ENCODE peak calls at places on chromosomes 4 and X, in seven cellular contexts. B is HT-29, I is HCT116, A is T-helper 2 cell, H is small intestine, L is stromal cell of bone marrow, F is activated T-cell treated with anti-CD3 and anti-CD28 coated beads for 4 hours. Q is an unnamed sample.

GRCh38 chrX:2652106-2652505 is 39.0 kb upstream of the CD99 start:
- DNase-seq in B (no peak), I (no peak), A (no peak), H (no peak), L (no peak), F (no peak), Q (no peak)

GRCh38 chrX:82081027-82081426 is 879.1 kb downstream of the SH3BGRL start:
- DNase-seq in B (peak), I (no peak), A (no peak), H (no peak), L (no peak), F (no peak), Q (no peak)

GRCh38 chr4:86791126-86791525 is 58.1 kb downstream of the SLC10A6 start:
- DNase-seq in B (no peak), I (no peak), A (no peak), H (no peak), L (no peak), F (no peak), Q (no peak)

GRCh38 chr4:108592674-108592986 is 27.7 kb upstream of the RPL34 start:
- DNase-seq in B (no peak), I (no peak), A (no peak), H (no peak), L (no peak), F (no peak), Q (no peak)

GRCh38 chr4:98377626-98378025 is 116.4 kb downstream of the RAP1GDS1 start:
- DNase-seq in B (no peak), I (no peak), A (no peak), H (no peak), L (peak), F (no peak), Q (peak)

GRCh38 chrX:129779747-129780146 is at the start of gene SASH3:
- DNase-seq in B (no peak), I (no peak), A (peak), H (peak), L (no peak), F (no peak), Q (no peak)

GRCh38 chr4:41785665-41786064 is 37.1 kb upstream of the PHOX2B start:
- DNase-seq in B (no peak), I (no peak), A (no peak), H (no peak), L (no peak), F (no peak), Q (no peak)

GRCh38 chr4:70586841-70587240 is 5.2 kb upstream of the AMBN start:
- DNase-seq in B (no peak), I (no peak), A (no peak), H (no peak), L (no peak), F (no peak), Q (no peak)

GRCh38 chrX:94600077-94600476 is 926.1 kb downstream of the FAM133A start:
- DNase-seq in B (no peak), I (no peak), A (no peak), H (no peak), L (no peak), F (no peak), Q (no peak)

GRCh38 chr4:16909245-16909644 is 10.8 kb upstream of the LDB2 start:
- DNase-seq in B (no peak), I (no peak), A (no peak), H (no peak), L (no peak), F (no peak), Q (no peak)

GRCh38 chr4:72568959-72569718 is at the start of gene ADAMTS3:
- DNase-seq in B (no peak), I (no peak), A (no peak), H (no peak), L (no peak), F (no peak), Q (peak)

GRCh38 chr4:188127157-188127874 is 11.9 kb upstream of the TRIML1 start:
- DNase-seq in B (no peak), I (peak), A (no peak), H (no peak), L (peak), F (no peak), Q (peak)

GRCh38 chr4:119841361-119841760 is 212.8 kb upstream of the PDE5A start:
- DNase-seq in B (peak), I (no peak), A (no peak), H (peak), L (no peak), F (no peak), Q (no peak)

GRCh38 chr4:139014391-139015268 is 951 bp upstream of the NOCT start:
- DNase-seq in B (peak), I (peak), A (no peak), H (peak), L (peak), F (no peak), Q (peak)

GRCh38 chrX:17192111-17192510 is 182.9 kb upstream of the NHS start:
- DNase-seq in B (no peak), I (no peak), A (no peak), H (no peak), L (no peak), F (no peak), Q (no peak)

GRCh38 chr4:176547005-176547404 is 227.2 kb downstream of the SPCS3 start:
- DNase-seq in B (no peak), I (no peak), A (no peak), H (no peak), L (no peak), F (no peak), Q (peak)

GRCh38 chr4:125316391-125316780 is 1.6 kb downstream of the FAT4 start:
- DNase-seq in B (no peak), I (no peak), A (no peak), H (no peak), L (no peak), F (no peak), Q (no peak)

GRCh38 chr4:3174371-3175338 is 74.3 kb upstream of the MSANTD1 start:
- DNase-seq in B (no peak), I (no peak), A (no peak), H (no peak), L (no peak), F (no peak), Q (no peak)

GRCh38 chrX:4043951-4044350 is 330.5 kb upstream of the PRKX start:
- DNase-seq in B (no peak), I (no peak), A (no peak), H (no peak), L (no peak), F (no peak), Q (no peak)

GRCh38 chr4:162016991-162017390 is 146.8 kb downstream of the FSTL5 start:
- DNase-seq in B (no peak), I (no peak), A (no peak), H (no peak), L (no peak), F (no peak), Q (no peak)

GRCh38 chr4:82746705-82747567 is 51.7 kb downstream of the SCD5 start:
- DNase-seq in B (no peak), I (no peak), A (no peak), H (no peak), L (no peak), F (no peak), Q (no peak)

GRCh38 chr4:169116270-169116901 is 106.3 kb upstream of the CBR4 start:
- DNase-seq in B (no peak), I (no peak), A (no peak), H (no peak), L (no peak), F (no peak), Q (no peak)

Q was measured in skeletal muscle cell.